ENCODE peak calls at places on chromosomes 5 and 9, in five cellular contexts. R is kidney glomerular epithelial cell; T is GM04504; K is effector memory CD4-positive, alpha-beta T cell; N is lung. G is an unnamed sample.
A peak's percentile ranks its signal among the peaks of the same experiment; 100 is the strongest.

GRCh38 chr5:170491479-170491878 is 12.3 kb upstream of the KCNIP1 start:
- DNase-seq in R (peak; percentile 95), T (peak; percentile 77), K (no peak), N (no peak), G (no peak)

GRCh38 chr9:131801811-131802210 is 61.9 kb upstream of the RAPGEF1 start:
- DNase-seq in R (no peak), T (no peak), K (no peak), N (no peak), G (no peak)

GRCh38 chr5:98638701-98639100 is 134.8 kb upstream of the RGMB start:
- DNase-seq in R (peak; percentile 96), T (peak; percentile 66), K (no peak), N (no peak), G (no peak)

GRCh38 chr5:107519900-107520354 is 150.8 kb downstream of the EFNA5 start:
- DNase-seq in R (peak; percentile 52), T (no peak), K (no peak), N (no peak), G (no peak)

GRCh38 chr5:67246108-67246507 is 49.5 kb upstream of the CD180 start:
- DNase-seq in R (peak; percentile 78), T (peak; percentile 42), K (no peak), N (no peak), G (no peak)

GRCh38 chr5:89308606-89309040 is 425.6 kb upstream of the MEF2C start:
- DNase-seq in R (no peak), T (no peak), K (no peak), N (no peak), G (no peak)

GRCh38 chr9:91177661-91178280 is 183.9 kb downstream of the AUH start:
- DNase-seq in R (no peak), T (no peak), K (no peak), N (peak; percentile 22), G (no peak)

GRCh38 chr5:176744584-176744965 is 65.8 kb upstream of the UNC5A start:
- DNase-seq in R (no peak), T (no peak), K (no peak), N (no peak), G (no peak)

GRCh38 chr9:114538241-114538640 is 33.0 kb upstream of the WHRN start:
- DNase-seq in R (no peak), T (no peak), K (no peak), N (no peak), G (no peak)

GRCh38 chr9:78971505-78971904 is 600.3 kb upstream of the TLE4 start:
- DNase-seq in R (no peak), T (no peak), K (no peak), N (no peak), G (no peak)

GRCh38 chr5:132714456-132715307 is 22.7 kb downstream of the KIF3A start:
- DNase-seq in R (peak; percentile 11), T (no peak), K (no peak), N (no peak), G (no peak)

GRCh38 chr5:72183231-72183630 is 76.0 kb downstream of the MAP1B start:
- DNase-seq in R (no peak), T (no peak), K (no peak), N (no peak), G (no peak)

GRCh38 chr5:116272281-116272941 is 187.6 kb downstream of the COMMD10 start:
- DNase-seq in R (no peak), T (peak; percentile 25), K (no peak), N (no peak), G (no peak)